ENCODE peak calls at places on chromosomes 1 and 21, in five cellular contexts. I, O, T, C and A are unnamed samples.

GRCh38 chr1:158014702-158015320 is 21.4 kb downstream of the KIRREL1 start:
- DNase-seq in I (no peak), O (no peak), T (no peak), C (no peak), A (no peak)

GRCh38 chr1:40421694-40422384 is 28.4 kb upstream of the ZFP69B start:
- DNase-seq in I (no peak), O (peak), T (no peak), C (no peak), A (peak)

GRCh38 chr1:44221793-44222192 is 8.5 kb downstream of the DMAP1 start:
- DNase-seq in I (no peak), O (no peak), T (no peak), C (no peak), A (no peak)

GRCh38 chr21:18617291-18617690 is 213.7 kb upstream of the TMPRSS15 start:
- DNase-seq in I (no peak), O (no peak), T (no peak), C (no peak), A (no peak)

GRCh38 chr1:164704954-164705353 is 146.0 kb downstream of the PBX1 start:
- DNase-seq in I (no peak), O (no peak), T (no peak), C (no peak), A (peak)

GRCh38 chr1:213296558-213296957 is 245.5 kb downstream of the RPS6KC1 start:
- DNase-seq in I (no peak), O (no peak), T (no peak), C (no peak), A (peak)

GRCh38 chr1:45317163-45317562 is 9.5 kb upstream of the HPDL start:
- DNase-seq in I (no peak), O (no peak), T (no peak), C (no peak), A (no peak)

GRCh38 chr1:244316986-244317655 is 134.6 kb downstream of the ADSS2 start:
- DNase-seq in I (no peak), O (no peak), T (no peak), C (no peak), A (no peak)

GRCh38 chr1:68213843-68214242 is 18.5 kb downstream of the WLS start:
- DNase-seq in I (peak), O (peak), T (peak), C (peak), A (no peak)

DNA sequence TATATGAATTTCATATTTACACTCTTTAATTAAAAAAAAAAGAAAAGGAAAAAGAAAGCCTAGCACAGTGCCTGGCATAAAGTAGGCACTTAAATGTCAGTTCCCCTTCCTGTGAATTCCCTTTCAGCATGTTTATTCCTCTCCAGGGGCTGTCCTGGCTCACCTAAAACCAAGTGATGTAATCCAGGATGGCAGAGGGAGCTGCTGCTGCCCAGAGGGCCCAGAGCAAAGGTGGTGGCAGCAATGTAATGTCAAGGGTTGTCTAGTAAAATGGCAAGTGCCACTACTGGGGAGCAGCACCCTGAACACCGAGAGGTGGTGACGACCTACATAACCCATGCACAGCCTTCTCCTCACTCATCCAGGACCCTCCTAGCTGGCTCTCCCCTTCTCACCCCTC is 78.4 kb upstream of the LPGAT1 start:
- DNase-seq in I (no peak), O (no peak), T (no peak), C (no peak), A (no peak)
- TF ChIP-seq POLR2A in I (no peak), O (no peak), T (no peak), C (no peak), A (no peak)

GRCh38 chr1:184664661-184665060 is 90.0 kb downstream of the EDEM3 start:
- DNase-seq in I (no peak), O (no peak), T (no peak), C (no peak), A (no peak)

GRCh38 chr1:184660462-184661191 is 94.0 kb downstream of the EDEM3 start:
- DNase-seq in I (no peak), O (no peak), T (no peak), C (no peak), A (no peak)

GRCh38 chr1:184665329-184665728 is 89.3 kb downstream of the EDEM3 start:
- DNase-seq in I (no peak), O (no peak), T (no peak), C (no peak), A (no peak)

GRCh38 chr1:184661801-184662200 is 92.9 kb downstream of the EDEM3 start:
- DNase-seq in I (no peak), O (no peak), T (no peak), C (no peak), A (no peak)

GRCh38 chr1:184664042-184664659 is 90.5 kb downstream of the EDEM3 start:
- DNase-seq in I (peak), O (peak), T (peak), C (peak), A (peak)
- TF ChIP-seq CTCF in I (peak), O (peak), T (peak), C (peak), A (peak)

GRCh38 chr1:20366076-20366765 is 75.5 kb downstream of the VWA5B1 start:
- DNase-seq in I (no peak), O (no peak), T (no peak), C (no peak), A (no peak)

GRCh38 chr1:20366766-20367602 is 76.3 kb downstream of the VWA5B1 start:
- DNase-seq in I (no peak), O (peak), T (no peak), C (no peak), A (no peak)

GRCh38 chr1:20367626-20368025 is 77.0 kb downstream of the VWA5B1 start:
- DNase-seq in I (peak), O (no peak), T (no peak), C (no peak), A (no peak)

GRCh38 chr1:20362856-20363255 is 72.2 kb downstream of the VWA5B1 start:
- DNase-seq in I (no peak), O (no peak), T (no peak), C (no peak), A (no peak)

DNA sequence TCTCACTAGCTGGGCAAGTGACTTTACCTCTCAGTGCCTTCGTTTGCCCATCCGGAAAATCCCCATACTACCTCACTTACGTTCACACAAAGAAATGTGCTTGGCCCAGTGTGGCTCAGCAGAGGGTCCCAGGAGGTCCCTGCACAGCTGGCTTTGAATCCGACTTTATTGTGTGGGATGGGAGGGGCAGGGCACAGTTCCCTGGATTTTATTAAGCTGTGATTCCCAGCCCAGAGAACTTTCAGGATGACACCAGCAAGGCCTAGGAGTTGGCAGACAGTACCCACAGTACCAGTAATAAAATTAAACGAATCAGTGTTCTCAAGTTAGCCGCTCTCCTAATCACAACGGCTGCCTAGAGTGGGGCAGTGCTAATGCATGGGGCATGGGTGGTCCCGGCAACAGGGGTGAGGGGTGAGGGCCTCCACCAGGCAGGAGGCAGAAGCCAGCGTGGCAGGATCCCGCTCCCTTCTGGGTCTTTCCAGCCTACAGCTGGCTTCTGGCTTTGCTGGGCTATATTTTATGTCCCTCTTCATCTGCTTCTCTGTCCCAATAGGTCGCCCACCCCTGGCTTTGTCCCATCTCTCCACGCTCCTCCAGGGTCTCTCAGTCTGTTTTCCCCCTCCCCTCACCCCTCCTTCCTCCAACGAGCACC is 74.9 kb downstream of the VWA5B1 start:
- DNase-seq in I (no peak), O (no peak), T (no peak), C (no peak), A (no peak)
- H3K4me3 ChIP-seq in I (peak), O (no peak), T (no peak), C (peak), A (no peak)

GRCh38 chr1:21786640-21787039 is 3.7 kb upstream of the USP48 start:
- DNase-seq in I (no peak), O (no peak), T (no peak), C (no peak), A (no peak)

GRCh38 chr1:21783679-21784603 is 992 bp upstream of the USP48 start:
- DNase-seq in I (peak), O (peak), T (no peak), C (peak), A (peak)

GRCh38 chr1:21779613-21780521 is 3.1 kb downstream of the USP48 start:
- DNase-seq in I (no peak), O (no peak), T (no peak), C (no peak), A (no peak)

GRCh38 chr1:21781971-21782867 is 730 bp downstream of the USP48 start:
- DNase-seq in I (peak), O (peak), T (no peak), C (peak), A (peak)

GRCh38 chr1:21782868-21783678 is at the start of gene USP48:
- DNase-seq in I (peak), O (peak), T (peak), C (peak), A (peak)
- TF ChIP-seq POLR2A in I (peak), O (peak), T (peak), C (peak), A (peak)

GRCh38 chr1:66929289-66929688 is 4.5 kb downstream of the MIER1 start:
- DNase-seq in I (no peak), O (no peak), T (no peak), C (no peak), A (peak)

GRCh38 chr1:66931548-66932124 is 6.8 kb downstream of the MIER1 start:
- DNase-seq in I (no peak), O (no peak), T (no peak), C (no peak), A (peak)

GRCh38 chr1:66929691-66929998 is 4.9 kb downstream of the MIER1 start:
- DNase-seq in I (no peak), O (no peak), T (no peak), C (no peak), A (no peak)

GRCh38 chr1:66930823-66931174 is 6.0 kb downstream of the MIER1 start:
- DNase-seq in I (no peak), O (no peak), T (no peak), C (no peak), A (no peak)

GRCh38 chr1:66929999-66930822 is 5.4 kb downstream of the MIER1 start:
- DNase-seq in I (peak), O (peak), T (peak), C (peak), A (peak)
- TF ChIP-seq CTCF in I (peak), O (peak), T (peak), C (no peak), A (no peak)

DNA sequence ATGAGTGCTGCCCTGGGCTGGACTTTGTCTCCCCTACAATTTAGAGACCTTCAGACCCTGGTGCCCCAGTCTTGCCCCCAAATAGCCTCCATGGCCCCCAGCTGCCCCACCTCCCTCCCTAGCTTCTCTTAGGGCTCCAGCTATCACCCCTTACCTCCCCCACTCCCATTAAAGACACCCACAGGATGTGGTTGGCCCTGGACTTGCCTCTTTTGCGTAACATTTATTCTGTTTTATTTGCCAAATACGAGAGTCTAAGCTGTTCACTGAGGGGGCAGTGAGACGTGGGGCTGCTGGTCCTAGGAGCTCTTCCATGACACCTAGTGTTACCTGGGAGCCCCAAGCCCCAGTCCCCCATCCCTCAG is 4.5 kb downstream of the ZC3H12A start:
- DNase-seq in I (no peak), O (no peak), T (no peak), C (no peak), A (peak)
- H3K4me3 ChIP-seq in I (peak), O (no peak), T (no peak), C (peak), A (peak)

GRCh38 chr1:108719253-108719652 is 6.5 kb downstream of the FNDC7 start:
- DNase-seq in I (no peak), O (no peak), T (no peak), C (no peak), A (no peak)
- TF ChIP-seq POLR2A in I (no peak), O (no peak), T (no peak), C (no peak), A (no peak)

GRCh38 chr1:151912973-151913372 is 3.7 kb upstream of the THEM4 start:
- DNase-seq in I (no peak), O (no peak), T (no peak), C (no peak), A (no peak)

GRCh38 chr1:151907363-151908139 is 1.8 kb downstream of the THEM4 start:
- DNase-seq in I (no peak), O (no peak), T (no peak), C (no peak), A (peak)

GRCh38 chr1:151909167-151910149 is at the start of gene THEM4:
- DNase-seq in I (peak), O (peak), T (peak), C (peak), A (peak)

GRCh38 chr1:151905070-151905442 is 4.3 kb downstream of the THEM4 start:
- DNase-seq in I (no peak), O (no peak), T (no peak), C (no peak), A (peak)

DNA sequence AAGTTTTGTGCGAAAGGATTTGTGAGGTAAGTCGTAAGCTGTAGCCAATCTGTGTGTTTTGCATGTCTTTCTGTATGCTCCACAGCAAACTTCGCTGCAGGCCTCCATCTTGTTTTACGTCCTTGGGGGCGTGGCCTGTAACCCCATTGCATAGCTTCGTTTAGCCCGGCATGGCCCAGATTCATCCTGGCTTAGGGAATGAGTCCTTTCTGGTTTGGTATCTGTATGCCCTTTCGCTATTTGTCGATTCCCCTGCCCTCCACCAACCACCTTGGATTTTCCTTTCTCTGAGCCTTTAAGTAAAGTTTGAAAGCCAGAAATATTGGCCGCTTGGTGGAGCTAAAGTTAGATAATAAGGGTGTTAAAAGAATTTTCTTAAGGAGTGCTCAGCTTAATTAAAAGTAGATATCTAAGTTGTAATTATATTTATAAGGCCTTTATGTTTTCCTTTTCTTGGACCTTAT is 1.1 kb downstream of the THEM4 start:
- DNase-seq in I (no peak), O (no peak), T (no peak), C (no peak), A (peak)
- TF ChIP-seq CTCF in I (no peak), O (no peak), T (no peak), C (no peak), A (peak)

GRCh38 chr1:47559944-47560695 is 122.3 kb downstream of the FOXD2 start:
- DNase-seq in I (no peak), O (peak), T (no peak), C (no peak), A (no peak)

GRCh38 chr1:47561523-47562007 is 123.7 kb downstream of the FOXD2 start:
- DNase-seq in I (no peak), O (no peak), T (no peak), C (no peak), A (no peak)

GRCh38 chr1:47555841-47556616 is 118.2 kb downstream of the FOXD2 start:
- DNase-seq in I (no peak), O (no peak), T (no peak), C (no peak), A (no peak)

GRCh38 chr1:47557086-47557866 is 119.4 kb downstream of the FOXD2 start:
- DNase-seq in I (no peak), O (no peak), T (no peak), C (no peak), A (no peak)

DNA sequence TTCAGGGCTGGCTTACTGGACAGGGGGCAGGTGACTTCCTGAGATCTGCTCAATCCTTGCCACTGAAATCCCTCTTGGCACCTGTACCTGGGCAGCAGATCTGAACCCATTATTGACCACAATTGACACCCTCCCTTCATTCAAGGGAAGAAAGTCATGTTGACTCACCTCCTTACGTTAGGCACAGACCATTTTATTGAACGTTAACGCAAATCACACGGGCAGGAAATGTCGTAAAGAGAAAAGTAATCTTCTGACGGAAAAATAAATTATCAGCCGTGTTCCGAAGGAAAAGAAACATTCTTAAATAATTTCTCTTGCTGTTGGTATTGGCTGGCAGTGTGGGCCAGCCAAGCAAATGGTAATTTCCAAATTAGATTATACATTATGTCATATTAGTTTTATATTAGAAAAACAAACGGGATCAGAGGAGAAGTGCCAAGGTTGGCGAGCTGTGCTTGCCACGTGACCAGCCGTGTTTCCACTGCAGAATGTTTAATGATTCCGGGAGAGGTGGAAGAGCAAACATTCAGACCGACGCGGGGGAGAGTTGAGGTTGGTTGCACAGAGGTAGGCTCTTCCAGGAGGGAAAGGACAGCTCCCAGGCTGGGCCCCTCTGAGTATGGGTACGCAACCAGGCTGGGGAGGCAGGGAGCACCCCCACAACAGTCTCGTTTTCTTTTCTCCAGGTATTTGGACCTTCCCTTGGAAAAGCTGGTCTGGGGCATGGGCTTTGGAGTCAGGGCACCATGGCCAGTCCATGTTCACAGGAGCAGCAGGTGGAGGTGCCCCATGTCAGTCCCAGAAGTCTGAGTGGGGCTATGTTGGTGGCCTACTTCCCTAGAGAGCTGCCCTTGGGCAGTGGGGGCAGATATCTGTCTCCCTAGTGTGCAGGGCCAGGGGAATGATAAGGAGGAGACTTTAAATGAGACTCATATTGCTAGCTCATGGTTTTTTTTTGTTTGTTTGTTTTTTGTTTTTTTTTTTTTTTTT is 121.1 kb downstream of the FOXD2 start:
- DNase-seq in I (peak), O (peak), T (no peak), C (no peak), A (no peak)
- H3K4me3 ChIP-seq in I (no peak), O (no peak), T (no peak), C (peak), A (no peak)